ENCODE peak calls at places on chromosomes 13 and 19, in seven cellular contexts. H is tibial nerve, S is uterus, X is body of pancreas, O is IMR-90, M is A549, E is GM12878. Z is an unnamed sample.

GRCh38 chr19:13557756-13558398 is 51.6 kb upstream of the CACNA1A start:
- DNase-seq in H (no peak), S (no peak), X (peak; percentile 14), O (no peak), M (no peak), E (no peak), Z (no peak)

GRCh38 chr19:44723952-44724319 is 24.6 kb upstream of the BCL3 start:
- DNase-seq in H (peak; percentile 62), S (peak; percentile 79), X (peak; percentile 84), O (peak; percentile 73), M (peak; percentile 96), E (peak; percentile 54), Z (peak; percentile 92)

GRCh38 chr19:47230122-47230920 is 678 bp downstream of the BBC3 start:
- DNase-seq in H (peak; percentile 57), S (peak; percentile 71), X (peak; percentile 77), O (peak; percentile 18), M (peak; percentile 59), E (no peak), Z (peak; percentile 84)

GRCh38 chr19:2952953-2953481 is 8.2 kb upstream of the ZNF77 start:
- DNase-seq in H (no peak), S (no peak), X (peak; percentile 92), O (no peak), M (no peak), E (no peak), Z (peak; percentile 63)

GRCh38 chr19:8897106-8897505 is 64.9 kb downstream of the MBD3L1 start:
- DNase-seq in H (no peak), S (no peak), X (no peak), O (no peak), M (no peak), E (no peak), Z (no peak)

GRCh38 chr13:112972867-112973576 is 4.0 kb downstream of the MCF2L start:
- DNase-seq in H (no peak), S (no peak), X (peak; percentile 17), O (no peak), M (no peak), E (no peak), Z (no peak)

GRCh38 chr19:38263696-38264485 is 482 bp upstream of the SPINT2 start:
- DNase-seq in H (no peak), S (no peak), X (peak; percentile 98), O (peak; percentile 45), M (peak; percentile 87), E (no peak), Z (peak; percentile 95)

GRCh38 chr19:35983177-35983576 is 11.8 kb upstream of the SDHAF1 start:
- DNase-seq in H (no peak), S (no peak), X (no peak), O (no peak), M (no peak), E (no peak), Z (no peak)

GRCh38 chr13:84645196-84646071 is 763.2 kb upstream of the SLITRK1 start:
- DNase-seq in H (no peak), S (no peak), X (peak; percentile 17), O (peak; percentile 71), M (no peak), E (no peak), Z (no peak)

GRCh38 chr19:33734913-33735312 is 61.8 kb upstream of the KCTD15 start:
- DNase-seq in H (no peak), S (no peak), X (peak; percentile 21), O (no peak), M (no peak), E (no peak), Z (peak; percentile 10)

GRCh38 chr19:33864311-33864850 is 67.7 kb downstream of the KCTD15 start:
- DNase-seq in H (no peak), S (no peak), X (peak; percentile 26), O (no peak), M (no peak), E (no peak), Z (no peak)

GRCh38 chr13:23797276-23797903 is 91.8 kb downstream of the MIPEP start:
- DNase-seq in H (no peak), S (no peak), X (no peak), O (no peak), M (no peak), E (no peak), Z (no peak)

GRCh38 chr19:3047307-3048189 is 14.7 kb downstream of the TLE5 start:
- DNase-seq in H (peak; percentile 93), S (peak; percentile 98), X (peak; percentile 88), O (peak; percentile 63), M (peak; percentile 77), E (no peak), Z (peak; percentile 94)

GRCh38 chr19:54325194-54325621 is 12.2 kb upstream of the LILRA5 start:
- DNase-seq in H (no peak), S (no peak), X (peak; percentile 35), O (peak; percentile 8), M (peak; percentile 55), E (no peak), Z (peak; percentile 41)

GRCh38 chr19:11423804-11424318 is 4.7 kb upstream of the RGL3 start:
- DNase-seq in H (no peak), S (no peak), X (peak; percentile 45), O (no peak), M (no peak), E (no peak), Z (no peak)

GRCh38 chr19:55680339-55681130 is 5.5 kb downstream of the EPN1 start:
- DNase-seq in H (no peak), S (no peak), X (no peak), O (no peak), M (no peak), E (no peak), Z (no peak)

GRCh38 chr13:45361596-45362206 is 20.7 kb upstream of the TPT1 start:
- DNase-seq in H (no peak), S (no peak), X (no peak), O (peak; percentile 67), M (peak; percentile 72), E (no peak), Z (no peak)

GRCh38 chr19:33755314-33756020 is 41.2 kb upstream of the KCTD15 start:
- DNase-seq in H (no peak), S (no peak), X (no peak), O (no peak), M (no peak), E (no peak), Z (no peak)

GRCh38 chr19:45511074-45511473 is 3.8 kb downstream of the VASP start:
- DNase-seq in H (no peak), S (no peak), X (no peak), O (no peak), M (no peak), E (no peak), Z (no peak)

GRCh38 chr19:56211718-56212117 is 9.6 kb downstream of the ZSCAN5C start:
- DNase-seq in H (no peak), S (no peak), X (no peak), O (no peak), M (no peak), E (no peak), Z (no peak)

GRCh38 chr19:5547881-5548280 is 19.9 kb downstream of the TINCR start:
- DNase-seq in H (no peak), S (no peak), X (no peak), O (peak; percentile 51), M (peak; percentile 58), E (no peak), Z (peak; percentile 50)

DNA sequence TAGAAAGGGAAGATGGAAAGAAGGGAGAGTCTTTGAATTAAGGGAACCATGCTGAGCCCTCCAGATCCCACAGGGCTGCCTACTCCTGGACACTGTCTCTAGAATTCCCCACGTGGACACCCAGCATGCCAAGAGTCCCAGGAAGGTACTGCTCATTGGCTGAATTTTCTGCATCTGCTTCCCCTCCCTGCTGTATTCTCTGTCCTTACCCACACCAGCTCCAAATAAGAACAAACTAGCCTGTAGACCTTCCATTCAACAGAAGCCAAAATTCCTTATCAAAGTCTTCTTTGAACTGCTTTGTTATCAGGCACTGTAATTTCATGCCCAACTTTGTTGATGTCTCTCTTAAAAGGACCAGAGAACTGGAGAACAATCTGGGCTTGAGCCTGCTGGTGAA is 305.9 kb upstream of the ARGLU1 start:
- DNase-seq in H (no peak), S (no peak), X (no peak), O (no peak), M (no peak), E (no peak), Z (no peak)
- H3K27ac ChIP-seq in H (no peak overlapping the region), S (peak overlapping the region; percentile 2), X (no peak overlapping the region), O (no peak overlapping the region), M (no peak overlapping the region), E (no peak overlapping the region), Z (no peak overlapping the region)

DNA sequence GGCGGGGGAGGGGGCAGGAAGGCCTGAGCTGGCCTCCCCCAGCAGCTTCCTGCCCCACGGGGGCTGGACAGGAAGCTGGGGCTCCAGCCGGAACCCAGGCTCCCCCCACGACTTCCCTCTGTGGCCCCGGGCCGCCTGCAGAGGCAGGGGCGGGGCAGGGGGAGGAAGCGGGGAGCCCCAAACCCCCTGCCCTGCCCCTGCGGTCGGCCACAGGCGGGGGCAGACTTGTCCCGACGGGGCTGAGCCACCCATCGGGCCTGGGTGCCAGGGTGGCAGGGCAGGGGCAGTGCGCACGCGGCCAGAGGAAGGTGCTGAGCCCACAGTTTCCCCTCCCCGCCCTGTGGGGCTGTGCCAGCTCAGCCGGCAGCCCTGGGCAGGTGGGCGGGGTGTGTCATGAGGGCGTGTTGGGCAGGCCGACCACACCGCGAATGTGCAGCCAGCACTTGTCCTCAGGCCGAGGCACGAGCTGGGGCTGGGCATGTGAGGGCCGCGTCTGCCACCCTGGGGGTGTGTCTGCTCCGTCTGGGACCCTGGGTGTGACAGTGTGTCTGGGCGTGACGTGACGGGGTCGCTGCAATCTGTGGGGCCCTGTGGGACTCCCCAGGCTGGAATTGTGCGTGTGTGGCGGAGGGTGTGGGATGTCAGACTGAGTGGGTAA is 17.7 kb downstream of the CCDC97 start:
- DNase-seq in H (no peak), S (peak; percentile 51), X (peak; percentile 88), O (peak; percentile 49), M (peak; percentile 71), E (no peak), Z (peak; percentile 94)
- TF ChIP-seq POLR2A in H (no peak), S (no peak), X (peak; percentile 24), O (peak; percentile 47), M (no peak), E (peak; percentile 78), Z (no peak)

GRCh38 chr13:100544866-100545683 is 43.5 kb downstream of the GGACT start:
- DNase-seq in H (no peak), S (no peak), X (peak; percentile 93), O (no peak), M (no peak), E (no peak), Z (no peak)
- H3K27ac ChIP-seq in H (no peak overlapping the region), S (peak overlapping the region; percentile 18), X (peak overlapping the region; percentile 65), O (no peak overlapping the region), M (no peak overlapping the region), E (no peak overlapping the region), Z (no peak overlapping the region)

GRCh38 chr19:10318807-10319426 is 3.1 kb upstream of the FDX2 start:
- DNase-seq in H (no peak), S (no peak), X (no peak), O (no peak), M (no peak), E (no peak), Z (no peak)

GRCh38 chr19:10321874-10322835 is 6.3 kb upstream of the FDX2 start:
- DNase-seq in H (no peak), S (no peak), X (no peak), O (no peak), M (no peak), E (no peak), Z (peak; percentile 82)

GRCh38 chr19:10321417-10321797 is 5.6 kb upstream of the FDX2 start:
- DNase-seq in H (no peak), S (no peak), X (no peak), O (no peak), M (no peak), E (no peak), Z (no peak)

GRCh38 chr19:10317857-10318462 is 2.1 kb upstream of the FDX2 start:
- DNase-seq in H (no peak), S (no peak), X (no peak), O (no peak), M (no peak), E (no peak), Z (no peak)

GRCh38 chr19:10320602-10321416 is 5.0 kb upstream of the FDX2 start:
- DNase-seq in H (no peak), S (no peak), X (no peak), O (no peak), M (no peak), E (no peak), Z (no peak)
- TF ChIP-seq POLR2A in H (no peak), S (no peak), X (no peak), O (no peak), M (no peak), E (no peak), Z (no peak)

Z was measured in Peyer's patch.